ENCODE peak calls at places on chromosome 1, in six cellular contexts. B, F, A, Q, U and O are unnamed samples.

GRCh38 chr1:6651889-6652288 is 27.2 kb downstream of the THAP3 start:
- DNase-seq in B (no peak), F (no peak), A (no peak), Q (no peak), U (no peak), O (no peak)

GRCh38 chr1:200894712-200895447 is at the start of gene INAVA:
- DNase-seq in B (peak; percentile 53), F (no peak), A (no peak), Q (no peak), U (peak; percentile 69), O (no peak)

GRCh38 chr1:188846468-188846867 is 1631.2 kb downstream of the BRINP3 start:
- DNase-seq in B (no peak), F (no peak), A (no peak), Q (no peak), U (no peak), O (no peak)

GRCh38 chr1:156869455-156869854 is 8.8 kb downstream of the NTRK1 start:
- DNase-seq in B (no peak), F (no peak), A (no peak), Q (no peak), U (no peak), O (no peak)

GRCh38 chr1:245698116-245698515 is 543.3 kb downstream of the KIF26B start:
- DNase-seq in B (no peak), F (no peak), A (no peak), Q (no peak), U (no peak), O (no peak)

GRCh38 chr1:26089125-26089524 is 21.7 kb upstream of the TRIM63 start:
- DNase-seq in B (no peak), F (no peak), A (no peak), Q (no peak), U (no peak), O (no peak)

GRCh38 chr1:160522622-160523345 is at the start of gene SLAMF6:
- DNase-seq in B (no peak), F (no peak), A (peak; percentile 39), Q (no peak), U (no peak), O (peak; percentile 15)

GRCh38 chr1:225919906-225920305 is 4.1 kb downstream of the PYCR2 start:
- DNase-seq in B (no peak), F (no peak), A (no peak), Q (peak; percentile 77), U (peak; percentile 81), O (no peak)

GRCh38 chr1:157288006-157288405 is 149.8 kb upstream of the ETV3 start:
- DNase-seq in B (no peak), F (no peak), A (no peak), Q (no peak), U (no peak), O (no peak)

GRCh38 chr1:36151845-36152203 is 2.5 kb upstream of the TRAPPC3 start:
- DNase-seq in B (no peak), F (peak; percentile 58), A (peak; percentile 53), Q (peak; percentile 45), U (no peak), O (peak; percentile 63)

GRCh38 chr1:205949753-205950152 is 6.5 kb upstream of the SLC26A9 start:
- DNase-seq in B (no peak), F (no peak), A (no peak), Q (no peak), U (peak; percentile 65), O (no peak)
- H3K27ac ChIP-seq in B (no peak overlapping the region), F (no peak overlapping the region), A (no peak overlapping the region), Q (no peak overlapping the region), U (no peak overlapping the region), O (no peak overlapping the region)

GRCh38 chr1:3263790-3264189 is 190.7 kb upstream of the ARHGEF16 start:
- DNase-seq in B (no peak), F (no peak), A (no peak), Q (no peak), U (no peak), O (no peak)
- H3K27ac ChIP-seq in B (no peak overlapping the region), F (no peak overlapping the region), A (no peak overlapping the region), Q (no peak overlapping the region), U (no peak overlapping the region), O (no peak overlapping the region)

GRCh38 chr1:63190171-63190570 is 132.2 kb upstream of the FOXD3 start:
- DNase-seq in B (no peak), F (no peak), A (no peak), Q (no peak), U (no peak), O (no peak)
- H3K27ac ChIP-seq in B (no peak overlapping the region), F (no peak overlapping the region), A (no peak overlapping the region), Q (no peak overlapping the region), U (no peak overlapping the region), O (no peak overlapping the region)

GRCh38 chr1:8421721-8422120 is 103.8 kb downstream of the SLC45A1 start:
- DNase-seq in B (no peak), F (no peak), A (no peak), Q (no peak), U (no peak), O (no peak)
- H3K27ac ChIP-seq in B (no peak overlapping the region), F (no peak overlapping the region), A (no peak overlapping the region), Q (peak overlapping the region; percentile 54), U (peak overlapping the region; percentile 82), O (peak overlapping the region; percentile 78)

GRCh38 chr1:182972231-182972630 is 19.3 kb upstream of the SHCBP1L start:
- DNase-seq in B (no peak), F (no peak), A (no peak), Q (no peak), U (no peak), O (no peak)

GRCh38 chr1:182965861-182966260 is 12.9 kb upstream of the SHCBP1L start:
- DNase-seq in B (no peak), F (no peak), A (no peak), Q (no peak), U (no peak), O (no peak)

GRCh38 chr1:182968151-182968741 is 15.3 kb upstream of the SHCBP1L start:
- DNase-seq in B (peak; percentile 34), F (no peak), A (no peak), Q (no peak), U (no peak), O (no peak)

GRCh38 chr1:182971219-182971618 is 18.3 kb upstream of the SHCBP1L start:
- DNase-seq in B (no peak), F (no peak), A (no peak), Q (no peak), U (no peak), O (no peak)

GRCh38 chr1:182968846-182969734 is 16.1 kb upstream of the SHCBP1L start:
- DNase-seq in B (no peak), F (no peak), A (no peak), Q (no peak), U (no peak), O (no peak)
- H3K27ac ChIP-seq in B (no peak overlapping the region), F (no peak overlapping the region), A (no peak overlapping the region), Q (no peak overlapping the region), U (no peak overlapping the region), O (no peak overlapping the region)

GRCh38 chr1:20601123-20601825 is 12.4 kb downstream of the CDA start:
- DNase-seq in B (no peak), F (no peak), A (no peak), Q (no peak), U (no peak), O (no peak)
- H3K27ac ChIP-seq in B (no peak overlapping the region), F (no peak overlapping the region), A (no peak overlapping the region), Q (no peak overlapping the region), U (no peak overlapping the region), O (no peak overlapping the region)